ENCODE peak calls at places on chromosomes 5 and 9, in six cellular contexts. E is CD8-positive, alpha-beta memory T cell; D is AG20443; C is activated CD8-positive, alpha-beta memory T cell treated with anti-CD3 and anti-CD28 coated beads for 4 hours; T is stimulated activated CD4-positive, alpha-beta T cell treated with anti-CD3 and anti-CD28 coated beads, Interleukin-1b, Interleukin-23, amount 100 ng/mL, for 48 hours; B is activated CD4-positive, alpha-beta memory T cell treated with anti-CD3 and anti-CD28 coated beads for 36 hours. V is an unnamed sample.

GRCh38 chr9:76415154-76415553 is 20.9 kb upstream of the RFK start:
- DNase-seq in E (no peak), D (no peak), C (no peak), T (no peak), B (no peak), V (no peak)

GRCh38 chr9:21817176-21817575 is 14.7 kb downstream of the MTAP start:
- DNase-seq in E (no peak), D (peak), C (no peak), T (no peak), B (no peak), V (no peak)

GRCh38 chr5:102781786-102782185 is 26.7 kb downstream of the PAM start:
- DNase-seq in E (no peak), D (no peak), C (no peak), T (no peak), B (no peak), V (no peak)

GRCh38 chr9:35616681-35617459 is 1.3 kb downstream of the CD72 start:
- DNase-seq in E (peak), D (peak), C (peak), T (peak), B (peak), V (peak)

GRCh38 chr9:137437691-137438590 is 3.2 kb downstream of the ENTPD8 start:
- DNase-seq in E (no peak), D (no peak), C (no peak), T (no peak), B (no peak), V (no peak)

GRCh38 chr5:68529581-68529980 is 314.0 kb downstream of the PIK3R1 start:
- DNase-seq in E (no peak), D (peak), C (no peak), T (no peak), B (no peak), V (no peak)

GRCh38 chr9:104144336-104144735 is 50.2 kb downstream of the SMC2 start:
- DNase-seq in E (no peak), D (no peak), C (no peak), T (no peak), B (no peak), V (no peak)

GRCh38 chr5:107389769-107390168 is 281.0 kb downstream of the EFNA5 start:
- DNase-seq in E (no peak), D (no peak), C (no peak), T (no peak), B (no peak), V (no peak)

GRCh38 chr5:123997354-123998215 is 485.6 kb downstream of the CSNK1G3 start:
- DNase-seq in E (no peak), D (peak), C (no peak), T (no peak), B (no peak), V (no peak)

GRCh38 chr5:585962-586628 is 26.0 kb upstream of the CEP72 start:
- DNase-seq in E (no peak), D (no peak), C (no peak), T (no peak), B (no peak), V (no peak)

GRCh38 chr5:132754947-132755346 is 7.7 kb downstream of the CCNI2 start:
- DNase-seq in E (no peak), D (peak), C (no peak), T (no peak), B (peak), V (no peak)

GRCh38 chr5:132457371-132458225 is 33.0 kb downstream of the IRF1 start:
- DNase-seq in E (peak), D (peak), C (no peak), T (no peak), B (peak), V (no peak)

GRCh38 chr5:74415695-74416102 is 224.8 kb downstream of the ENC1 start:
- DNase-seq in E (no peak), D (no peak), C (no peak), T (no peak), B (no peak), V (no peak)

GRCh38 chr9:121773954-121774714 is 122.7 kb downstream of the DAB2IP start:
- DNase-seq in E (no peak), D (no peak), C (no peak), T (no peak), B (no peak), V (no peak)

GRCh38 chr5:6567835-6568234 is 65.0 kb downstream of the NSUN2 start:
- DNase-seq in E (no peak), D (no peak), C (no peak), T (no peak), B (no peak), V (no peak)

GRCh38 chr9:120038342-120038741 is 541.6 kb downstream of the CDK5RAP2 start:
- DNase-seq in E (no peak), D (no peak), C (no peak), T (no peak), B (no peak), V (no peak)

GRCh38 chr5:179143446-179143845 is 83.3 kb downstream of the ZNF354C start:
- DNase-seq in E (no peak), D (peak), C (no peak), T (no peak), B (peak), V (no peak)

GRCh38 chr5:71907001-71907564 is 188.0 kb downstream of the CARTPT start:
- DNase-seq in E (no peak), D (no peak), C (no peak), T (no peak), B (no peak), V (no peak)

GRCh38 chr5:148179234-148179824 is 11.0 kb downstream of the SPINK14 start:
- DNase-seq in E (no peak), D (peak), C (no peak), T (no peak), B (no peak), V (no peak)

GRCh38 chr9:34588671-34589370 is 703 bp downstream of the CNTFR start:
- DNase-seq in E (no peak), D (no peak), C (no peak), T (no peak), B (no peak), V (no peak)

GRCh38 chr5:36059571-36060515 is 6.8 kb downstream of the UGT3A2 start:
- DNase-seq in E (no peak), D (no peak), C (no peak), T (no peak), B (no peak), V (no peak)

GRCh38 chr5:110329955-110330354 is 396.5 kb downstream of the TMEM232 start:
- DNase-seq in E (no peak), D (no peak), C (no peak), T (no peak), B (no peak), V (no peak)

GRCh38 chr5:74502479-74502950 is 138.0 kb downstream of the ENC1 start:
- DNase-seq in E (no peak), D (no peak), C (no peak), T (no peak), B (no peak), V (no peak)

GRCh38 chr5:96344678-96345612 is 88.1 kb downstream of the PCSK1 start:
- DNase-seq in E (no peak), D (peak), C (no peak), T (no peak), B (no peak), V (no peak)

GRCh38 chr5:72379936-72380335 is 59.8 kb downstream of the PTCD2 start:
- DNase-seq in E (no peak), D (no peak), C (no peak), T (no peak), B (no peak), V (no peak)

GRCh38 chr5:154288145-154288544 is 97.6 kb downstream of the GALNT10 start:
- DNase-seq in E (no peak), D (peak), C (no peak), T (no peak), B (no peak), V (no peak)